ENCODE peak calls at places on chromosomes 2 and 18, in ten cellular contexts. Z is endothelial cell, T is neural crest cell, L is B cell, N is neuronal stem cell, S is fibroblast of mammary gland, K is GM03348, F is A549, O is astrocyte of the spinal cord, D is tibial artery. E is an unnamed sample.
A peak's percentile ranks its signal among the peaks of the same experiment; 100 is the strongest.

GRCh38 chr2:27960237-27960912 is 69.8 kb downstream of the BABAM2 start:
- DNase-seq in Z (no peak), T (no peak), L (no peak), N (no peak), S (peak; percentile 91), K (peak; percentile 62), F (no peak), O (peak; percentile 96), D (no peak), E (no peak)

GRCh38 chr2:11726384-11726783 is 20.0 kb upstream of the LPIN1 start:
- DNase-seq in Z (no peak), T (no peak), L (no peak), N (no peak), S (no peak), K (no peak), F (no peak), O (no peak), D (no peak), E (no peak)

GRCh38 chr2:99811544-99811943 is 321.7 kb upstream of the REV1 start:
- DNase-seq in Z (no peak), T (no peak), L (no peak), N (no peak), S (peak; percentile 35), K (peak; percentile 57), F (no peak), O (peak; percentile 80), D (no peak), E (no peak)

GRCh38 chr18:14086459-14087231 is 45.6 kb downstream of the ZNF519 start:
- DNase-seq in Z (peak; percentile 35), T (peak; percentile 26), L (peak; percentile 15), N (peak; percentile 57), S (peak; percentile 53), K (peak; percentile 67), F (peak; percentile 2), O (peak; percentile 42), D (no peak), E (peak; percentile 39)

GRCh38 chr2:176642074-176642473 is 372.8 kb downstream of the MTX2 start:
- DNase-seq in Z (no peak), T (no peak), L (no peak), N (no peak), S (peak; percentile 86), K (peak; percentile 71), F (no peak), O (peak; percentile 69), D (no peak), E (no peak)

GRCh38 chr18:55440988-55441387 is 147.0 kb downstream of the TCF4 start:
- DNase-seq in Z (no peak), T (no peak), L (no peak), N (no peak), S (no peak), K (no peak), F (no peak), O (no peak), D (no peak), E (no peak)

GRCh38 chr18:59200787-59201186 is 19.2 kb upstream of the GRP start:
- DNase-seq in Z (no peak), T (no peak), L (no peak), N (no peak), S (no peak), K (peak; percentile 12), F (no peak), O (no peak), D (no peak), E (no peak)

GRCh38 chr18:56696966-56697365 is 45.8 kb downstream of the WDR7 start:
- DNase-seq in Z (no peak), T (no peak), L (no peak), N (no peak), S (peak; percentile 72), K (no peak), F (peak; percentile 12), O (no peak), D (no peak), E (no peak)

GRCh38 chr2:105671156-105671555 is 73.6 kb upstream of the NCK2 start:
- DNase-seq in Z (no peak), T (no peak), L (no peak), N (no peak), S (peak; percentile 55), K (peak; percentile 43), F (no peak), O (peak; percentile 17), D (peak; percentile 80), E (no peak)

GRCh38 chr2:165959371-165959770 is 5.8 kb upstream of the TTC21B start:
- DNase-seq in Z (no peak), T (no peak), L (no peak), N (no peak), S (no peak), K (no peak), F (no peak), O (no peak), D (no peak), E (no peak)

GRCh38 chr2:231970461-231970860 is 8.9 kb downstream of the DIS3L2 start:
- DNase-seq in Z (no peak), T (no peak), L (no peak), N (no peak), S (peak; percentile 46), K (no peak), F (no peak), O (peak; percentile 6), D (no peak), E (no peak)

GRCh38 chr2:143110759-143111428 is 18.3 kb upstream of the ARHGAP15 start:
- DNase-seq in Z (peak; percentile 64), T (peak; percentile 63), L (peak; percentile 83), N (peak; percentile 72), S (peak; percentile 75), K (peak; percentile 52), F (peak; percentile 13), O (peak; percentile 73), D (peak; percentile 70), E (peak; percentile 53)

GRCh38 chr2:40317756-40318155 is 134.1 kb downstream of the SLC8A1 start:
- DNase-seq in Z (no peak), T (no peak), L (no peak), N (no peak), S (no peak), K (no peak), F (no peak), O (peak; percentile 13), D (no peak), E (no peak)

GRCh38 chr2:64391940-64392339 is 62.0 kb upstream of the LGALSL start:
- DNase-seq in Z (no peak), T (no peak), L (no peak), N (no peak), S (no peak), K (no peak), F (no peak), O (no peak), D (no peak), E (no peak)

GRCh38 chr2:191657977-191658376 is 20.0 kb upstream of the NABP1 start:
- DNase-seq in Z (no peak), T (no peak), L (no peak), N (no peak), S (peak; percentile 85), K (peak; percentile 46), F (no peak), O (peak; percentile 67), D (no peak), E (no peak)

GRCh38 chr2:70523996-70524965 is 29.3 kb downstream of the TGFA start:
- DNase-seq in Z (no peak), T (no peak), L (no peak), N (no peak), S (peak; percentile 23), K (peak; percentile 93), F (peak; percentile 88), O (peak; percentile 55), D (no peak), E (no peak)

GRCh38 chr18:56026505-56026904 is 438.5 kb upstream of the TCF4 start:
- DNase-seq in Z (no peak), T (no peak), L (no peak), N (no peak), S (no peak), K (no peak), F (no peak), O (no peak), D (no peak), E (no peak)

GRCh38 chr2:240650254-240650965 is 25.1 kb downstream of the GPR35 start:
- DNase-seq in Z (no peak), T (no peak), L (no peak), N (no peak), S (no peak), K (no peak), F (no peak), O (no peak), D (peak; percentile 54), E (no peak)

GRCh38 chr2:144456680-144457079 is 63.2 kb downstream of the ZEB2 start:
- DNase-seq in Z (no peak), T (no peak), L (peak; percentile 32), N (no peak), S (peak; percentile 97), K (peak; percentile 69), F (peak; percentile 9), O (peak; percentile 73), D (no peak), E (no peak)

GRCh38 chr2:192123847-192124246 is 70.9 kb downstream of the TMEFF2 start:
- DNase-seq in Z (no peak), T (no peak), L (no peak), N (no peak), S (peak; percentile 52), K (peak; percentile 23), F (no peak), O (no peak), D (peak; percentile 65), E (no peak)

GRCh38 chr18:35592298-35592697 is 10.8 kb downstream of the GALNT1 start:
- DNase-seq in Z (no peak), T (no peak), L (peak; percentile 63), N (no peak), S (no peak), K (no peak), F (no peak), O (no peak), D (no peak), E (no peak)

GRCh38 chr2:54966165-54966819 is 84.0 kb downstream of the RTN4 start:
- DNase-seq in Z (peak; percentile 44), T (no peak), L (no peak), N (no peak), S (no peak), K (no peak), F (no peak), O (no peak), D (no peak), E (no peak)

GRCh38 chr18:55927831-55928230 is 339.8 kb upstream of the TCF4 start:
- DNase-seq in Z (no peak), T (no peak), L (no peak), N (no peak), S (peak; percentile 87), K (peak; percentile 66), F (no peak), O (peak; percentile 73), D (no peak), E (no peak)

GRCh38 chr2:148987286-148987685 is 51.2 kb upstream of the LYPD6B start:
- DNase-seq in Z (no peak), T (no peak), L (no peak), N (no peak), S (no peak), K (no peak), F (no peak), O (no peak), D (no peak), E (no peak)

E was measured in HEK293T.